ENCODE peak calls at places on chromosomes 2 and 18, in seven cellular contexts. S is AG04450, F is upper lobe of right lung, O is cardiac muscle cell, D is foreskin fibroblast, P is progenitor cell of endocrine pancreas, A is GM20000. T is an unnamed sample.

GRCh38 chr2:9234680-9235387 is 28.2 kb downstream of the ASAP2 start:
- DNase-seq in P (no peak), S (peak), D (peak), O (peak), F (no peak), A (no peak), T (peak)

GRCh38 chr18:79791141-79791972 is 6.4 kb upstream of the KCNG2 start:
- DNase-seq in S (peak), O (peak), P (no peak), A (no peak), F (peak), D (peak), T (peak)

GRCh38 chr2:182504903-182505302 is 78.1 kb upstream of the PDE1A start:
- DNase-seq in P (no peak), D (peak), S (peak), F (no peak), A (no peak), O (peak), T (peak)

GRCh38 chr2:11582526-11583202 is 48.8 kb downstream of the GREB1 start:
- DNase-seq in P (peak), A (peak), S (no peak), D (peak), O (peak), F (no peak), T (no peak)

GRCh38 chr2:172215936-172216335 is 113.2 kb upstream of the DLX2 start:
- DNase-seq in A (no peak), P (no peak), D (no peak), F (no peak), S (no peak), O (no peak), T (no peak)

GRCh38 chr2:7867858-7868257 is 814.0 kb upstream of the ID2 start:
- DNase-seq in F (no peak), P (no peak), A (no peak), S (no peak), D (no peak), O (no peak), T (no peak)

GRCh38 chr2:74045454-74045853 is 60.7 kb downstream of the TET3 start:
- DNase-seq in S (no peak), A (no peak), O (peak), P (no peak), F (no peak), D (peak), T (no peak)

GRCh38 chr2:2938481-2938880 is 439.1 kb downstream of the EIPR1 start:
- DNase-seq in F (no peak), S (no peak), D (no peak), O (no peak), A (no peak), P (no peak), T (no peak)

GRCh38 chr2:1493361-1494126 is 80.3 kb downstream of the TPO start:
- DNase-seq in F (peak), A (no peak), D (no peak), P (no peak), S (no peak), O (no peak), T (no peak)

GRCh38 chr2:81901017-81901416 is 1596.5 kb upstream of the LRRTM1 start:
- DNase-seq in S (no peak), A (no peak), F (no peak), O (peak), D (no peak), P (no peak), T (no peak)

GRCh38 chr2:139769633-139770032 is 989.4 kb upstream of the NXPH2 start:
- DNase-seq in P (no peak), D (no peak), O (no peak), A (no peak), F (no peak), S (no peak), T (no peak)

GRCh38 chr2:55364189-55365055 is 55.2 kb downstream of the CCDC88A start:
- DNase-seq in O (peak), P (no peak), F (no peak), A (no peak), D (peak), S (peak), T (peak)

GRCh38 chr2:100000915-100001707 is 141.3 kb downstream of the AFF3 start:
- DNase-seq in F (no peak), P (no peak), D (no peak), S (no peak), O (no peak), A (peak), T (no peak)

GRCh38 chr2:133566967-133567645 is 1.2 kb downstream of the NCKAP5 start:
- DNase-seq in D (peak), A (no peak), S (peak), O (peak), P (no peak), F (peak), T (no peak)

GRCh38 chr2:120343433-120344105 is 2.4 kb upstream of the INHBB start:
- DNase-seq in D (peak), S (peak), A (peak), P (peak), F (peak), O (peak), T (peak)

GRCh38 chr2:221420245-221420644 is 151.9 kb downstream of the EPHA4 start:
- DNase-seq in O (no peak), P (no peak), F (no peak), D (no peak), A (no peak), S (no peak), T (no peak)

GRCh38 chr2:174835797-174836255 is 71.6 kb upstream of the CHRNA1 start:
- DNase-seq in D (peak), A (peak), O (peak), S (peak), F (no peak), P (no peak), T (peak)

GRCh38 chr2:223654384-223654915 is 52.3 kb upstream of the SCG2 start:
- DNase-seq in S (no peak), D (no peak), A (no peak), P (no peak), F (no peak), O (peak), T (no peak)

GRCh38 chr2:88016948-88017779 is 817 bp upstream of the RNU2-63P start:
- DNase-seq in O (no peak), A (peak), P (peak), F (peak), S (no peak), D (no peak), T (no peak)

GRCh38 chr2:166665991-166666940 is 172.2 kb upstream of the SCN7A start:
- DNase-seq in S (peak), D (peak), A (no peak), O (peak), P (no peak), F (no peak), T (no peak)

GRCh38 chr2:18345848-18346247 is 214.6 kb downstream of the RDH14 start:
- DNase-seq in S (peak), F (peak), A (no peak), O (no peak), D (no peak), P (no peak), T (no peak)

GRCh38 chr2:83364264-83364663 is 1094.8 kb downstream of the SUCLG1 start:
- DNase-seq in P (no peak), D (peak), A (no peak), S (no peak), O (peak), F (no peak), T (peak)

GRCh38 chr2:96264656-96265348 is 995 bp downstream of the TMEM127 start:
- DNase-seq in S (no peak), F (no peak), O (peak), P (peak), D (no peak), A (peak), T (no peak)

GRCh38 chr2:179612591-179613298 is 248.7 kb downstream of the ZNF385B start:
- DNase-seq in S (no peak), D (no peak), A (no peak), O (no peak), P (no peak), F (no peak), T (peak)

GRCh38 chr18:68979737-68980136 is 181.9 kb downstream of the CCDC102B start:
- DNase-seq in F (no peak), A (no peak), P (no peak), D (no peak), S (no peak), O (no peak), T (no peak)

GRCh38 chr2:101032100-101032776 is 30.1 kb downstream of the RPL31 start:
- DNase-seq in D (no peak), A (no peak), O (no peak), S (no peak), P (no peak), F (no peak), T (no peak)

GRCh38 chr2:98935111-98935770 is 784 bp downstream of the CRACDL start:
- DNase-seq in O (no peak), D (no peak), P (no peak), F (peak), A (peak), S (no peak), T (no peak)

GRCh38 chr18:7273301-7273911 is 42.5 kb downstream of the LRRC30 start:
- DNase-seq in P (no peak), A (no peak), O (peak), F (peak), D (peak), S (no peak), T (peak)

GRCh38 chr2:39202639-39203369 is 41.0 kb downstream of the CDKL4 start:
- DNase-seq in F (no peak), P (no peak), D (no peak), A (no peak), O (no peak), S (no peak), T (no peak)

GRCh38 chr18:48065601-48065995 is 135.1 kb upstream of the SMAD2 start:
- DNase-seq in D (no peak), A (no peak), O (no peak), S (no peak), F (no peak), P (no peak), T (no peak)

DNA sequence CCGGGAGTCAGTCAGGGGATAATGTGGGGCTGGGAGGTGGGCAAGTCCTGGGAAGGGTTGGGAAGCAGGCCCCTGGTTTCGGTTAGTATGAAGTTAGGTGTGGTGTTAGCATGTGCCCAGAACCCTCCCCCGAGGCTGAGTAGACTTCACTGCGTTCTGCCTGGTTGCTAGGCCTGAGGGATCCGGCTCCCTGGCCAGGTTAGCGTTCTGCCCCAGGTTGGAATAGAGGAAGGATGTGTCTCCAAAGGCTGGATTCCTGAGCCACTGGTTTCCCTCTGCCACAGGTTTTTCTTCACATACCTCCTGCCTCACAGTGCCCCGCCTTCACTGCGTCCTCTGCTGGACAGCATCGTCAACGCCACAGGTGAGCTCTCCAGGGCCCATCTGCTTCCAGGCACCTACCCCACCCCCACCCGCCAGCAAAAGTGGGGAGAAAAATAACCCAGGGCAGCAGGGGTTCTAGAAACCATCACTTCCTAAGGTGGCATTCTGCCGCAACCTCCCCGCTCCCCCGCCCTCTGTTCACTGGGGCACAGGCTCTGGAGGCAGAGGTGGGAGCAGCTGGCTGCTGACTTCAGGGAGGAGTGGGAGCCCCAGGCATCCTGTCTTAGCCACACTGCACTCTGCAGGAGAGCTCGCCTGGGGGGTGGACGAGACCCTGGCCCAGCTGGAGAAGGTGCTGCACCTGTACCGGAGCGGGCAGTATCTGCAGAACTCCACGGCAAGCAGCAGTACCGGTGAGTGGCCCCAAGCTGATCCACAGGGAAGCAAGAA is 7.0 kb downstream of the PKDCC start:
- DNase-seq in D (no peak), A (no peak), P (peak), S (no peak), F (no peak), O (no peak), T (no peak)
- TF ChIP-seq CTCF in D (no peak), A (no peak), P (peak), S (no peak), F (no peak), O (no peak), T (no peak)

GRCh38 chr2:237081596-237081995 is 4.1 kb upstream of the COPS8 start:
- DNase-seq in F (no peak), D (no peak), A (no peak), O (no peak), P (no peak), S (no peak), T (no peak)

GRCh38 chr2:237083026-237083425 is 2.7 kb upstream of the COPS8 start:
- DNase-seq in D (no peak), S (no peak), P (no peak), F (no peak), O (no peak), A (no peak), T (no peak)

GRCh38 chr2:237084444-237084843 is 1.2 kb upstream of the COPS8 start:
- DNase-seq in F (no peak), S (no peak), D (no peak), A (no peak), P (no peak), O (no peak), T (no peak)

GRCh38 chr2:237090906-237091305 is 5.2 kb downstream of the COPS8 start:
- DNase-seq in O (peak), D (no peak), S (no peak), A (no peak), P (no peak), F (no peak), T (no peak)

GRCh38 chr2:237085261-237086221 is at the start of gene COPS8:
- DNase-seq in O (peak), D (peak), S (peak), P (peak), F (peak), A (peak), T (no peak)
- TF ChIP-seq CTCF in O (peak), D (no peak), S (peak), P (peak), F (peak), A (no peak), T (no peak)

GRCh38 chr2:142734231-142734630 is 143.2 kb upstream of the KYNU start:
- DNase-seq in P (no peak), D (no peak), S (no peak), F (no peak), A (no peak), O (no peak), T (no peak)
- TF ChIP-seq CTCF in P (peak), D (no peak), S (peak), F (no peak), A (no peak), O (no peak), T (no peak)

GRCh38 chr2:105790467-105791118 is 45.9 kb downstream of the NCK2 start:
- DNase-seq in S (no peak), D (no peak), P (no peak), O (no peak), A (no peak), F (no peak), T (no peak)

GRCh38 chr2:105788670-105789290 is 44.1 kb downstream of the NCK2 start:
- DNase-seq in D (no peak), F (no peak), A (no peak), P (no peak), S (no peak), O (peak), T (no peak)

GRCh38 chr2:105791229-105791628 is 46.5 kb downstream of the NCK2 start:
- DNase-seq in P (no peak), D (no peak), F (no peak), S (no peak), O (no peak), A (no peak), T (no peak)

GRCh38 chr2:105787376-105788318 is 42.9 kb downstream of the NCK2 start:
- DNase-seq in P (no peak), O (no peak), D (no peak), F (no peak), S (no peak), A (no peak), T (no peak)

DNA sequence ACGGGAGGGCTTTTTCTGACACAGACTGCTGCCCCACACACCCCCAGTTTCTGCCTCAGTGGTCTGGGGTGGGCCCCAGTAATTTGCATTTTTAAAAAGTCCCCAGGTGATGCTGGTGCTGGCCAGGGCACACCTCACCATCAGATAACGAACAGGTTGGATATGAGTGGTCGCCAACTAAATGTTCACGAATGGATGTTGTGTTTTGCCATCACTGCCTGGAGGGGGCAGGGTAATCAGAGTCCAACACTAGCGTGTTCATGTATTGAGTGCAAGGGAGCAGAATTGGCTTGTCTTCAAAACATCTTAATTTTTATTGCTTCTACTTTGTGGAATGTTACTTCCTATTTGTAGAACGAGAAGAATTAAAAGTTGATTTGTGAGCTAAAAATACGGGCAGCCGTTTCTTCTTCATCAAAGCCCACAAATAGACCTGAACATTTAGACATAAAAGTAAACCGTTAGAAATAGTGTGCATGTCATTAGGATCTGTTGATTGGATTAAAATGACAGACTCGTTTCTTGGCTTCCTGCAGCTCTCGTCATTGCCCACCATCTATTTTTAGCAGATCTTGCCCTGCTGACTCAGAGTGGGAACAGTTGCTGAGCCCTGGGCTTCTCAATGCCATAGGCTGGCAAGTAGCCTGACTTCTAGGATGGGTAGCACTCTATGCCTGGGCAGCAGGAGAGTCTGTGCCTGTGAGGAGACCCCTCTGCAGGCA is 45.2 kb downstream of the NCK2 start:
- DNase-seq in A (peak), O (peak), P (no peak), D (peak), S (peak), F (no peak), T (no peak)
- TF ChIP-seq CTCF in A (peak), O (no peak), P (peak), D (peak), S (no peak), F (no peak), T (peak)

DNA sequence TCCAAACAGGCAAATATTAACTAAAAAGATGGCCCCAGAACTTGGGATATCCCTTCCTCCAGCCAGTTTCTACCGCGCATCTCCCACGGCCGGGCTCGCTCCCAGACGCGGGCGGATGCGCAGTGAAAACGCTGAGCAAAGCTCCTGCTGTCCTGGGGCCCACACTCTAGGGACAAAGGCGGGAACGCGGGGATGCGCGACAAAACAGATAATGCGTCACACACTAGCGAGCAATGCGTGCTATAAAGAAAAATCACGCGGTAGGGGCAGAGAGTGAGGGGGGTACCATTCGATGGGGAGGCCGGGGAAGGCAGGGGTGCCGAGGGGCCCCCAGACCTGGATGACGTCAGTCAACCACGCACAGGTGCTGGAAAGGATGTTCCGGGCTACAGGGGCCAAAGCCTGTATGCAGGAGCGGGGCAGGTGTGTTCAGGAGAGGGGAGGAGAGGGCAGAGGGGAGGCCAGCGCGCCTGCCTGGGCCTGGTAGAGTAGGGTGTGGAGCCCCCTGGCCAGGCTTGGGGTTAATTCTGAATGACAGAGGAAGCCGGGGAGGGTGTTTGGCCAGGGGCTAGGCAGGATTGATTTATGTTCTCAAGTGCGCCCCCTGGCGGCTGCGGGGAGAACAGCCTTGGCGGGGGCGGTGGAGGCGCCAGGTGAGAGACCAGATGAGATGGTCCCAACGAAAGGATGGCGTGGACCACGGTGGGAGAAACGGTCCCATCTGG is 14.9 kb upstream of the ITM2C start:
- DNase-seq in A (peak), F (peak), P (no peak), D (no peak), S (no peak), O (peak), T (no peak)
- TF ChIP-seq CTCF in A (peak), F (peak), P (peak), D (peak), S (peak), O (peak), T (peak)

DNA sequence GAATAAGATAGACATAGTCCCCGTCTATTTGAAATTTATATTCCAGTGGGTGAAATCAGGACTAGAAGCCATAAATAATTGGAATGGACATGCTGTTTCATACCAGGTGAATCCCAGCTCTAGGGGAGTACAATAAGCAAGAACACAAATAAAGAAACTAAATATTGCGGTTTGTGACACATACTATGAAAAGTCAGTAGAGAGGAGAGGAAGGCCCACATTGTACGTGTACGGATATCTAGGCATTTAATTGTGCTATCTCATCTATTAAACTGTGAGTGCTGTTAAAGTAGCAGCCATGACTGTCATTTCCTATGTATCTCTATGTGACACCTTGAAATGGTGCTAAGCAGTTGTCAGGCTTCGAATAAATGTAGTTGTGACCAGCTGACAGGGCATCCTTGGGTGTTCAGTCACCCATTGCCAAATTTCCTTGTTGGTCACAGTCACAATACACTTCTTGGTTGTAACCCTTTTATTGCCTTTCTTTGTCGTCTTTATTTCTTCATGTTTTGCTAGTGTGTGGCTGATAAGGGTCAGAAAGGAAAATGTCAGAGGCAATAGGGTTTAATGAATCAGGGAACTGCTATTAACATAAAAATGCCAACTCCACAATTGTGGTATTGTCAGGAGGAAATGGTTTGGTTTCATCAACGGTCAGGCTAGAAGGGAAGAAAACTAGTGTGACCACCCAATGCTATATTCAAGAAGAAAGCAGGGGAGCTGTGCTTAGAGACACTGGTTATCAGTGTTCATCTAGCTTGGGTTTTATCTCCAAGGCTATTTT is 31.5 kb downstream of the CPO start:
- DNase-seq in A (no peak), S (no peak), P (no peak), D (no peak), F (no peak), O (no peak), T (no peak)
- TF ChIP-seq CTCF in A (no peak), S (no peak), P (no peak), D (no peak), F (no peak), O (no peak), T (no peak)

T was measured in AG09309.